ENCODE peak calls at places on chromosomes 3 and 15, in ten cellular contexts. One of them, this sample, is unnamed.

GRCh38 chr15:42404461-42405235 is 45.3 kb downstream of the CAPN3 start:
- DNase-seq in GM04503: no peak
- DNase-seq in NCI-H1417 treated with DMSO at 0.1 percent for 48 hours: no peak
- DNase-seq in HTR-8/SVneo: no peak
- DNase-seq in NCI-H1092: no peak
- DNase-seq in M059J: no peak
- DNase-seq in mucosa of gallbladder: no peak
- DNase-seq in foreskin fibroblast: no peak
- DNase-seq in LHCN-M2: no peak
- DNase-seq in nucleus accumbens: peak; percentile 84
- DNase-seq in this sample: no peak

GRCh38 chr3:53809764-53810400 is 36.3 kb downstream of the CHDH start:
- DNase-seq in NCI-H1092: no peak
- DNase-seq in HTR-8/SVneo: no peak
- DNase-seq in M059J: no peak
- DNase-seq in mucosa of gallbladder: no peak
- DNase-seq in nucleus accumbens: no peak
- DNase-seq in NCI-H1417 treated with DMSO at 0.1 percent for 48 hours: no peak
- DNase-seq in foreskin fibroblast: no peak
- DNase-seq in GM04503: no peak
- DNase-seq in LHCN-M2: no peak
- DNase-seq in this sample: no peak

GRCh38 chr15:57797608-57798267 is 91.2 kb downstream of the POLR2M start:
- DNase-seq in M059J: no peak
- DNase-seq in HTR-8/SVneo: no peak
- DNase-seq in NCI-H1417 treated with DMSO at 0.1 percent for 48 hours: no peak
- DNase-seq in mucosa of gallbladder: no peak
- DNase-seq in GM04503: no peak
- DNase-seq in LHCN-M2: no peak
- DNase-seq in nucleus accumbens: no peak
- DNase-seq in foreskin fibroblast: no peak
- DNase-seq in NCI-H1092: no peak
- DNase-seq in this sample: no peak

GRCh38 chr15:69610264-69610663 is 157.6 kb downstream of the RPLP1 start:
- DNase-seq in foreskin fibroblast: no peak
- DNase-seq in GM04503: no peak
- DNase-seq in LHCN-M2: no peak
- DNase-seq in mucosa of gallbladder: no peak
- DNase-seq in NCI-H1417 treated with DMSO at 0.1 percent for 48 hours: no peak
- DNase-seq in NCI-H1092: no peak
- DNase-seq in HTR-8/SVneo: no peak
- DNase-seq in nucleus accumbens: no peak
- DNase-seq in M059J: no peak
- DNase-seq in this sample: no peak

GRCh38 chr15:99177679-99178078 is 71.7 kb downstream of the TTC23 start:
- DNase-seq in GM04503: no peak
- DNase-seq in nucleus accumbens: no peak
- DNase-seq in HTR-8/SVneo: no peak
- DNase-seq in foreskin fibroblast: no peak
- DNase-seq in LHCN-M2: peak; percentile 14
- DNase-seq in M059J: no peak
- DNase-seq in NCI-H1092: no peak
- DNase-seq in NCI-H1417 treated with DMSO at 0.1 percent for 48 hours: no peak
- DNase-seq in mucosa of gallbladder: no peak
- DNase-seq in this sample: no peak

GRCh38 chr15:59190291-59190690 is 16.4 kb upstream of the LDHAL6B start:
- DNase-seq in NCI-H1417 treated with DMSO at 0.1 percent for 48 hours: no peak
- DNase-seq in foreskin fibroblast: no peak
- DNase-seq in HTR-8/SVneo: no peak
- DNase-seq in LHCN-M2: peak; percentile 39
- DNase-seq in M059J: no peak
- DNase-seq in mucosa of gallbladder: no peak
- DNase-seq in NCI-H1092: no peak
- DNase-seq in GM04503: no peak
- DNase-seq in nucleus accumbens: no peak
- DNase-seq in this sample: no peak

GRCh38 chr3:153818338-153818737 is 302.9 kb upstream of the ARHGEF26 start:
- DNase-seq in NCI-H1417 treated with DMSO at 0.1 percent for 48 hours: no peak
- DNase-seq in LHCN-M2: no peak
- DNase-seq in nucleus accumbens: no peak
- DNase-seq in HTR-8/SVneo: no peak
- DNase-seq in mucosa of gallbladder: no peak
- DNase-seq in GM04503: no peak
- DNase-seq in M059J: no peak
- DNase-seq in foreskin fibroblast: no peak
- DNase-seq in NCI-H1092: no peak
- DNase-seq in this sample: no peak

GRCh38 chr3:156761007-156761406 is 65.1 kb upstream of the LEKR1 start:
- DNase-seq in HTR-8/SVneo: no peak
- DNase-seq in NCI-H1417 treated with DMSO at 0.1 percent for 48 hours: no peak
- DNase-seq in GM04503: no peak
- DNase-seq in LHCN-M2: peak; percentile 47
- DNase-seq in NCI-H1092: no peak
- DNase-seq in M059J: no peak
- DNase-seq in nucleus accumbens: no peak
- DNase-seq in mucosa of gallbladder: no peak
- DNase-seq in foreskin fibroblast: no peak
- DNase-seq in this sample: no peak

GRCh38 chr15:37061996-37062395 is 38.4 kb downstream of the MEIS2 start:
- DNase-seq in NCI-H1092: no peak
- DNase-seq in mucosa of gallbladder: peak; percentile 47
- DNase-seq in M059J: no peak
- DNase-seq in NCI-H1417 treated with DMSO at 0.1 percent for 48 hours: no peak
- DNase-seq in HTR-8/SVneo: no peak
- DNase-seq in GM04503: no peak
- DNase-seq in LHCN-M2: no peak
- DNase-seq in nucleus accumbens: no peak
- DNase-seq in foreskin fibroblast: no peak
- DNase-seq in this sample: no peak

GRCh38 chr15:75033809-75034208 is 10.4 kb downstream of the PPCDC start:
- DNase-seq in foreskin fibroblast: no peak
- DNase-seq in LHCN-M2: no peak
- DNase-seq in M059J: no peak
- DNase-seq in mucosa of gallbladder: no peak
- DNase-seq in HTR-8/SVneo: no peak
- DNase-seq in GM04503: no peak
- DNase-seq in NCI-H1417 treated with DMSO at 0.1 percent for 48 hours: no peak
- DNase-seq in nucleus accumbens: no peak
- DNase-seq in NCI-H1092: no peak
- DNase-seq in this sample: no peak

GRCh38 chr3:64977308-64978100 is 289.7 kb upstream of the ADAMTS9 start:
- DNase-seq in foreskin fibroblast: peak; percentile 41
- DNase-seq in mucosa of gallbladder: no peak
- DNase-seq in M059J: peak; percentile 86
- DNase-seq in NCI-H1092: no peak
- DNase-seq in HTR-8/SVneo: no peak
- DNase-seq in LHCN-M2: peak; percentile 56
- DNase-seq in NCI-H1417 treated with DMSO at 0.1 percent for 48 hours: no peak
- DNase-seq in nucleus accumbens: no peak
- DNase-seq in GM04503: no peak
- DNase-seq in this sample: no peak

GRCh38 chr15:96245252-96245651 is 85.2 kb upstream of the NR2F2 start:
- DNase-seq in NCI-H1092: no peak
- DNase-seq in HTR-8/SVneo: no peak
- DNase-seq in LHCN-M2: no peak
- DNase-seq in M059J: no peak
- DNase-seq in nucleus accumbens: no peak
- DNase-seq in mucosa of gallbladder: no peak
- DNase-seq in foreskin fibroblast: no peak
- DNase-seq in GM04503: no peak
- DNase-seq in NCI-H1417 treated with DMSO at 0.1 percent for 48 hours: no peak
- DNase-seq in this sample: no peak

GRCh38 chr3:89276116-89276515 is 168.7 kb downstream of the EPHA3 start:
- DNase-seq in foreskin fibroblast: no peak
- DNase-seq in nucleus accumbens: no peak
- DNase-seq in NCI-H1417 treated with DMSO at 0.1 percent for 48 hours: no peak
- DNase-seq in LHCN-M2: no peak
- DNase-seq in M059J: no peak
- DNase-seq in HTR-8/SVneo: no peak
- DNase-seq in GM04503: no peak
- DNase-seq in mucosa of gallbladder: no peak
- DNase-seq in NCI-H1092: no peak
- DNase-seq in this sample: no peak

GRCh38 chr15:96610757-96611156 is 280.3 kb downstream of the NR2F2 start:
- DNase-seq in foreskin fibroblast: no peak
- DNase-seq in HTR-8/SVneo: no peak
- DNase-seq in GM04503: no peak
- DNase-seq in NCI-H1092: no peak
- DNase-seq in mucosa of gallbladder: no peak
- DNase-seq in NCI-H1417 treated with DMSO at 0.1 percent for 48 hours: no peak
- DNase-seq in nucleus accumbens: no peak
- DNase-seq in LHCN-M2: no peak
- DNase-seq in M059J: no peak
- DNase-seq in this sample: no peak

GRCh38 chr3:109927161-109927560 is 589.8 kb upstream of the DPPA4 start:
- DNase-seq in GM04503: peak; percentile 89
- DNase-seq in HTR-8/SVneo: peak; percentile 75
- DNase-seq in M059J: peak; percentile 99
- DNase-seq in nucleus accumbens: no peak
- DNase-seq in mucosa of gallbladder: no peak
- DNase-seq in NCI-H1092: no peak
- DNase-seq in LHCN-M2: peak; percentile 98
- DNase-seq in NCI-H1417 treated with DMSO at 0.1 percent for 48 hours: no peak
- DNase-seq in foreskin fibroblast: peak; percentile 92
- DNase-seq in this sample: peak; percentile 56

GRCh38 chr15:40441736-40442531 is 1.2 kb downstream of the BAHD1 start:
- DNase-seq in NCI-H1092: no peak
- DNase-seq in mucosa of gallbladder: no peak
- DNase-seq in nucleus accumbens: peak; percentile 19
- DNase-seq in LHCN-M2: no peak
- DNase-seq in GM04503: no peak
- DNase-seq in M059J: no peak
- DNase-seq in foreskin fibroblast: no peak
- DNase-seq in HTR-8/SVneo: no peak
- DNase-seq in NCI-H1417 treated with DMSO at 0.1 percent for 48 hours: no peak
- DNase-seq in this sample: no peak

GRCh38 chr3:68941055-68941454 is 8.7 kb upstream of the TAFA4 start:
- DNase-seq in GM04503: no peak
- DNase-seq in mucosa of gallbladder: no peak
- DNase-seq in nucleus accumbens: no peak
- DNase-seq in NCI-H1417 treated with DMSO at 0.1 percent for 48 hours: no peak
- DNase-seq in LHCN-M2: no peak
- DNase-seq in NCI-H1092: no peak
- DNase-seq in HTR-8/SVneo: no peak
- DNase-seq in M059J: no peak
- DNase-seq in foreskin fibroblast: no peak
- DNase-seq in this sample: no peak

GRCh38 chr15:60993008-60993407 is 236.1 kb downstream of the RORA start:
- DNase-seq in mucosa of gallbladder: no peak
- DNase-seq in NCI-H1417 treated with DMSO at 0.1 percent for 48 hours: no peak
- DNase-seq in nucleus accumbens: no peak
- DNase-seq in NCI-H1092: no peak
- DNase-seq in HTR-8/SVneo: peak; percentile 50
- DNase-seq in M059J: peak; percentile 87
- DNase-seq in foreskin fibroblast: peak; percentile 59
- DNase-seq in LHCN-M2: peak; percentile 59
- DNase-seq in GM04503: peak; percentile 27
- DNase-seq in this sample: peak; percentile 8

GRCh38 chr3:25916286-25916685 is 126.4 kb downstream of the OXSM start:
- DNase-seq in mucosa of gallbladder: no peak
- DNase-seq in HTR-8/SVneo: no peak
- DNase-seq in foreskin fibroblast: no peak
- DNase-seq in NCI-H1417 treated with DMSO at 0.1 percent for 48 hours: no peak
- DNase-seq in M059J: no peak
- DNase-seq in nucleus accumbens: no peak
- DNase-seq in LHCN-M2: no peak
- DNase-seq in NCI-H1092: no peak
- DNase-seq in GM04503: no peak
- DNase-seq in this sample: no peak

GRCh38 chr15:79943820-79944219 is 27.2 kb downstream of the BCL2A1 start:
- DNase-seq in NCI-H1417 treated with DMSO at 0.1 percent for 48 hours: no peak
- DNase-seq in LHCN-M2: no peak
- DNase-seq in GM04503: no peak
- DNase-seq in M059J: peak; percentile 21
- DNase-seq in HTR-8/SVneo: no peak
- DNase-seq in nucleus accumbens: no peak
- DNase-seq in mucosa of gallbladder: no peak
- DNase-seq in NCI-H1092: no peak
- DNase-seq in foreskin fibroblast: peak; percentile 20
- DNase-seq in this sample: no peak

GRCh38 chr3:94099311-94099710 is 36.5 kb downstream of the NSUN3 start:
- DNase-seq in LHCN-M2: no peak
- DNase-seq in nucleus accumbens: no peak
- DNase-seq in GM04503: no peak
- DNase-seq in HTR-8/SVneo: no peak
- DNase-seq in NCI-H1417 treated with DMSO at 0.1 percent for 48 hours: no peak
- DNase-seq in mucosa of gallbladder: no peak
- DNase-seq in M059J: no peak
- DNase-seq in NCI-H1092: no peak
- DNase-seq in foreskin fibroblast: no peak
- DNase-seq in this sample: no peak

GRCh38 chr3:149813367-149814281 is 609 bp downstream of the RNF13 start:
- DNase-seq in foreskin fibroblast: peak; percentile 37
- DNase-seq in M059J: peak; percentile 67
- DNase-seq in NCI-H1092: no peak
- DNase-seq in mucosa of gallbladder: no peak
- DNase-seq in GM04503: peak; percentile 11
- DNase-seq in NCI-H1417 treated with DMSO at 0.1 percent for 48 hours: no peak
- DNase-seq in nucleus accumbens: no peak
- DNase-seq in LHCN-M2: peak; percentile 39
- DNase-seq in HTR-8/SVneo: peak; percentile 23
- DNase-seq in this sample: no peak

GRCh38 chr3:178257491-178257890 is 278.7 kb upstream of the KCNMB2 start:
- DNase-seq in LHCN-M2: no peak
- DNase-seq in GM04503: no peak
- DNase-seq in NCI-H1092: no peak
- DNase-seq in nucleus accumbens: no peak
- DNase-seq in mucosa of gallbladder: no peak
- DNase-seq in HTR-8/SVneo: no peak
- DNase-seq in foreskin fibroblast: no peak
- DNase-seq in NCI-H1417 treated with DMSO at 0.1 percent for 48 hours: no peak
- DNase-seq in M059J: no peak
- DNase-seq in this sample: no peak

GRCh38 chr3:33636125-33636855 is 81.8 kb downstream of the CLASP2 start:
- DNase-seq in M059J: peak; percentile 46
- DNase-seq in HTR-8/SVneo: peak; percentile 30
- DNase-seq in NCI-H1417 treated with DMSO at 0.1 percent for 48 hours: peak; percentile 4
- DNase-seq in NCI-H1092: peak; percentile 25
- DNase-seq in foreskin fibroblast: peak; percentile 44
- DNase-seq in GM04503: no peak
- DNase-seq in nucleus accumbens: no peak
- DNase-seq in LHCN-M2: peak; percentile 63
- DNase-seq in mucosa of gallbladder: no peak
- DNase-seq in this sample: peak; percentile 40

GRCh38 chr3:61181874-61182273 is 69.4 kb downstream of the FHIT start:
- DNase-seq in M059J: peak; percentile 60
- DNase-seq in HTR-8/SVneo: no peak
- DNase-seq in LHCN-M2: peak; percentile 18
- DNase-seq in NCI-H1092: no peak
- DNase-seq in mucosa of gallbladder: peak; percentile 42
- DNase-seq in foreskin fibroblast: no peak
- DNase-seq in GM04503: no peak
- DNase-seq in nucleus accumbens: no peak
- DNase-seq in NCI-H1417 treated with DMSO at 0.1 percent for 48 hours: no peak
- DNase-seq in this sample: no peak

GRCh38 chr15:88738796-88739195 is 64.4 kb upstream of the ACAN start:
- DNase-seq in NCI-H1092: no peak
- DNase-seq in NCI-H1417 treated with DMSO at 0.1 percent for 48 hours: no peak
- DNase-seq in foreskin fibroblast: peak; percentile 9
- DNase-seq in LHCN-M2: peak; percentile 1
- DNase-seq in HTR-8/SVneo: no peak
- DNase-seq in nucleus accumbens: no peak
- DNase-seq in mucosa of gallbladder: no peak
- DNase-seq in M059J: no peak
- DNase-seq in GM04503: no peak
- DNase-seq in this sample: no peak

GRCh38 chr3:121431717-121432517 is 113.9 kb downstream of the POLQ start:
- DNase-seq in LHCN-M2: peak; percentile 56
- DNase-seq in HTR-8/SVneo: peak; percentile 5
- DNase-seq in mucosa of gallbladder: peak; percentile 48
- DNase-seq in foreskin fibroblast: peak; percentile 34
- DNase-seq in NCI-H1092: no peak
- DNase-seq in GM04503: no peak
- DNase-seq in M059J: peak; percentile 67
- DNase-seq in nucleus accumbens: no peak
- DNase-seq in NCI-H1417 treated with DMSO at 0.1 percent for 48 hours: no peak
- DNase-seq in this sample: peak; percentile 8

GRCh38 chr15:85762039-85762755 is 32.5 kb downstream of the KLHL25 start:
- DNase-seq in foreskin fibroblast: no peak
- DNase-seq in HTR-8/SVneo: no peak
- DNase-seq in mucosa of gallbladder: no peak
- DNase-seq in GM04503: no peak
- DNase-seq in nucleus accumbens: no peak
- DNase-seq in M059J: no peak
- DNase-seq in NCI-H1417 treated with DMSO at 0.1 percent for 48 hours: no peak
- DNase-seq in NCI-H1092: no peak
- DNase-seq in LHCN-M2: no peak
- DNase-seq in this sample: no peak